ENCODE peak calls at places on chromosomes 3 and 15, in four cellular contexts. F is iPS DF 19.7; Z is CD4-positive, alpha-beta T cell; B is activated naive CD4-positive, alpha-beta T cell treated with Interleukin-2 at 50 U/mL for 16 hours. R is an unnamed sample.

GRCh38 chr3:43423142-43423541 is 136.8 kb downstream of the SNRK start:
- DNase-seq in F (no peak), Z (no peak), B (no peak), R (peak; percentile 27)

GRCh38 chr3:161067346-161067745 is 37.8 kb downstream of the B3GALNT1 start:
- DNase-seq in F (no peak), Z (no peak), B (no peak), R (no peak)

GRCh38 chr3:105353485-105354161 is 13.1 kb upstream of the ALCAM start:
- DNase-seq in F (no peak), Z (no peak), B (no peak), R (no peak)

GRCh38 chr3:126100688-126101301 is 16.9 kb upstream of the SLC41A3 start:
- DNase-seq in F (no peak), Z (no peak), B (no peak), R (no peak)

GRCh38 chr15:52652984-52653383 is 26.2 kb downstream of the ATOSA start:
- DNase-seq in F (no peak), Z (no peak), B (no peak), R (no peak)

GRCh38 chr3:13045245-13045903 is 27.9 kb downstream of the IQSEC1 start:
- DNase-seq in F (no peak), Z (no peak), B (no peak), R (no peak)

GRCh38 chr3:196097373-196098154 is 15.7 kb upstream of the TFRC start:
- DNase-seq in F (no peak), Z (no peak), B (no peak), R (no peak)

GRCh38 chr3:154701055-154701454 is 271.1 kb upstream of the GPR149 start:
- DNase-seq in F (no peak), Z (no peak), B (no peak), R (no peak)

GRCh38 chr3:120498947-120499346 is 48.2 kb upstream of the FSTL1 start:
- DNase-seq in F (no peak), Z (no peak), B (no peak), R (no peak)